ENCODE peak calls at places on chromosomes 4 and X, in six cellular contexts. L is NAMALWA; I is activated CD8-positive, alpha-beta memory T cell treated with anti-CD3 and anti-CD28 coated beads, Interleukin-2, amount 10 ng/mL, durations not matched to agents 7 days and 5 days; W is psoas muscle; F is KBM-7; Y is HEK293T. E is an unnamed sample.

GRCh38 chr4:148469938-148470337 is 27.7 kb upstream of the NR3C2 start:
- DNase-seq in L (no peak), I (no peak), W (no peak), F (no peak), Y (no peak), E (no peak)

GRCh38 chr4:158786155-158786581 is 17.3 kb downstream of the FNIP2 start:
- DNase-seq in L (no peak), I (no peak), W (no peak), F (no peak), Y (no peak), E (no peak)

GRCh38 chr4:54282837-54283236 is 53.7 kb downstream of the PDGFRA start:
- DNase-seq in L (no peak), I (no peak), W (no peak), F (no peak), Y (no peak), E (no peak)

GRCh38 chr4:151644625-151645024 is 116.2 kb downstream of the GATB start:
- DNase-seq in L (peak; percentile 53), I (no peak), W (no peak), F (peak; percentile 23), Y (peak; percentile 65), E (peak; percentile 8)

GRCh38 chr4:6855692-6856297 is 53.8 kb upstream of the TBC1D14 start:
- DNase-seq in L (no peak), I (peak; percentile 64), W (no peak), F (peak; percentile 48), Y (no peak), E (no peak)

GRCh38 chrX:47560831-47561652 is at the start of gene ARAF:
- DNase-seq in L (peak; percentile 99), I (peak; percentile 98), W (peak; percentile 98), F (peak; percentile 99), Y (peak; percentile 92), E (peak; percentile 87)

GRCh38 chr4:10296730-10297129 is 160.5 kb downstream of the ZNF518B start:
- DNase-seq in L (no peak), I (no peak), W (no peak), F (peak; percentile 1), Y (no peak), E (no peak)

GRCh38 chr4:3111461-3111860 is 37.0 kb downstream of the HTT start:
- DNase-seq in L (no peak), I (no peak), W (no peak), F (no peak), Y (no peak), E (no peak)

GRCh38 chr4:139050436-139050835 is 34.9 kb downstream of the NOCT start:
- DNase-seq in L (no peak), I (no peak), W (no peak), F (no peak), Y (no peak), E (no peak)

GRCh38 chr4:82469776-82470345 is 39.5 kb downstream of the ENOPH1 start:
- DNase-seq in L (no peak), I (no peak), W (no peak), F (peak; percentile 12), Y (no peak), E (no peak)

GRCh38 chr4:119656342-119656741 is 27.7 kb upstream of the PDE5A start:
- DNase-seq in L (no peak), I (no peak), W (no peak), F (no peak), Y (no peak), E (no peak)

GRCh38 chrX:118727686-118728339 is 407 bp downstream of the IL13RA1 start:
- DNase-seq in L (no peak), I (no peak), W (peak; percentile 75), F (no peak), Y (no peak), E (peak; percentile 13)

GRCh38 chrX:17919896-17920446 is 58.9 kb upstream of the RAI2 start:
- DNase-seq in L (no peak), I (no peak), W (no peak), F (no peak), Y (no peak), E (no peak)

E was measured in T47D.